ENCODE peak calls at places on chromosomes 3 and 15, in five cellular contexts. Z, N, W, V and Y are unnamed samples. For H3K9me3, the result is how much of the 10 kb centered on the place peaks cover.

GRCh38 chr3:52317178-52317577 is 1.1 kb downstream of the DNAH1 start:
- DNase-seq in Z (no peak), N (peak), W (no peak), V (no peak), Y (no peak)

GRCh38 chr3:131535131-131535530 is 32.4 kb upstream of the MRPL3 start:
- DNase-seq in Z (no peak), N (no peak), W (no peak), V (no peak), Y (no peak)

GRCh38 chr15:92683511-92683834 is 27.9 kb upstream of the FAM174B start:
- DNase-seq in Z (no peak), N (no peak), W (peak), V (peak), Y (no peak)

GRCh38 chr3:151443583-151443982 is 17.3 kb downstream of the IGSF10 start:
- DNase-seq in Z (no peak), N (no peak), W (no peak), V (no peak), Y (no peak)

GRCh38 chr3:106030620-106030945 is 161.8 kb upstream of the CBLB start:
- DNase-seq in Z (no peak), N (no peak), W (no peak), V (no peak), Y (no peak)

GRCh38 chr3:59163953-59164352 is 114.1 kb upstream of the CFAP20DC start:
- DNase-seq in Z (no peak), N (no peak), W (no peak), V (no peak), Y (no peak)

GRCh38 chr15:49423906-49424520 is 971 bp downstream of the FGF7 start:
- DNase-seq in Z (no peak), N (no peak), W (no peak), V (no peak), Y (no peak)

GRCh38 chr3:186383026-186383993 is 21.3 kb upstream of the DGKG start:
- DNase-seq in Z (no peak), N (no peak), W (no peak), V (no peak), Y (no peak)

GRCh38 chr15:91989821-91990220 is 136.3 kb downstream of the SLCO3A1 start:
- DNase-seq in Z (no peak), N (no peak), W (no peak), V (no peak), Y (no peak)

GRCh38 chr3:115713247-115713646 is 89.9 kb downstream of the GAP43 start:
- DNase-seq in Z (peak), N (no peak), W (no peak), V (no peak), Y (no peak)

GRCh38 chr3:89145995-89146394 is 38.6 kb downstream of the EPHA3 start:
- DNase-seq in Z (no peak), N (no peak), W (no peak), V (no peak), Y (no peak)

GRCh38 chr15:89179966-89180875 is 41.2 kb downstream of the RLBP1 start:
- DNase-seq in Z (no peak), N (no peak), W (no peak), V (no peak), Y (no peak)

GRCh38 chr3:117165611-117166051 is 456.1 kb downstream of the TUSC7 start:
- DNase-seq in Z (no peak), N (no peak), W (no peak), V (peak), Y (no peak)

GRCh38 chr15:92809880-92810361 is 90.2 kb upstream of the CHD2 start:
- DNase-seq in Z (no peak), N (no peak), W (peak), V (no peak), Y (no peak)

DNA sequence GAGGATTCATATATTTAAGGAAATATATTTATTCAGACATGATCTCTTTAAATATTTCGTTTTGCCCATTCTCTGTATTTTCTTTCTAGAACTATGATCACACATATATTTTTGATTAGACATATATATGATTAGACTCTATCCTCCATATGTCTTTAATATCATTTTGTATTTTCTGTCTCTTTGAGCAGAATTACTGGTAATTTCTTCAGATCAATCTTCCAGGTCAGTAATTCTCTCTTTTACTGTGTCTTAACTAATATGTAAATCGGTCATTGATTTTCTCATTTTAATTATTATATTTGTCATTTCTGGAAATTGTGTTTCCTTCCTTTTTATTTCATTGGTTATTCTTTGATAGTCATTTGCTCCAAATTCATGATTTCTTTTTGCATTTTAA is 586.2 kb downstream of the NR2F2 start:
- DNase-seq in Z (no peak), N (no peak), W (no peak), V (no peak), Y (no peak)
- H3K9me3 ChIP-seq in Z (under half), N (under half), W (under half), V (under half), Y (under half)

GRCh38 chr3:25252291-25252690 is 175.8 kb upstream of the RARB start:
- DNase-seq in Z (no peak), N (no peak), W (no peak), V (no peak), Y (no peak)

GRCh38 chr3:25246921-25247320 is 181.1 kb upstream of the RARB start:
- DNase-seq in Z (peak), N (no peak), W (no peak), V (no peak), Y (no peak)
- H3K9me3 ChIP-seq in Z (under half), N (under half), W (under half), V (under half), Y (under half)

GRCh38 chr3:104578558-104578957 is 788.2 kb upstream of the ALCAM start:
- DNase-seq in Z (no peak), N (no peak), W (no peak), V (no peak), Y (no peak)

GRCh38 chr3:104575631-104576030 is 791.1 kb upstream of the ALCAM start:
- DNase-seq in Z (no peak), N (no peak), W (no peak), V (no peak), Y (no peak)
- H3K9me3 ChIP-seq in Z (under half), N (under half), W (under half), V (under half), Y (under half)

GRCh38 chr15:25245801-25246622 is 192.8 kb downstream of the UBE3A start:
- DNase-seq in Z (peak), N (peak), W (no peak), V (no peak), Y (no peak)
- H3K9me3 ChIP-seq in Z (under half), N (half or more), W (under half), V (under half), Y (under half)

DNA sequence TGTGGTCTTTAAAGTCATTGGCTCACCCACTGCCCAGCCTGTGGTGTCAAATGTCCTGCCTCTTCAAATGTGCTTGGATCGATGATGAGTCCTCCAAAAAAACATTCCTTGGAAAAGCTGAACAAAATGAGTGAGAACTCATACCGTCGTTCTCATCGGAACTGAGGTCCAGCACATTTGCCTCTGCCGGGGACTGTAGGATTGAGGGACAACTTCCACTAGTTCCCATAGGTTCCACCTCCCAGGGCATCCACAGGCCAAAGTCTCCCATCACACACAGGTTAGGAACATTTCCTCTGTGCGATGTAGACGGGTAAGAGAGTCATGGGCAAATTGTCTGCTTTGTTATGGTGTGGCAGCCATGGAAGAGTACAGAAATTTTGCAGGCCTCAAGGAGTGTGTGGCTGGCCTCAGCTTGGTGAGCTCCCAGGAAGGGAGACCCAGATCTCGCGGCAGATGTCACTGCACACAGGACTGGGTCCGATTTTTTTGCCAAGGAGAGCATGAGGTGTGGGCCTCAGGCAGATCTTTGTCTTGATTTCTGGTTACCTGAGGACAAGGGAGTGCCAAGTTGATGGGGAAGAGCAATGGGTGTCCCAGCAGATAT is 115.7 kb downstream of the SNRPN start:
- DNase-seq in Z (no peak), N (no peak), W (no peak), V (no peak), Y (no peak)
- H3K9me3 ChIP-seq in Z (half or more), N (half or more), W (under half), V (half or more), Y (half or more)

DNA sequence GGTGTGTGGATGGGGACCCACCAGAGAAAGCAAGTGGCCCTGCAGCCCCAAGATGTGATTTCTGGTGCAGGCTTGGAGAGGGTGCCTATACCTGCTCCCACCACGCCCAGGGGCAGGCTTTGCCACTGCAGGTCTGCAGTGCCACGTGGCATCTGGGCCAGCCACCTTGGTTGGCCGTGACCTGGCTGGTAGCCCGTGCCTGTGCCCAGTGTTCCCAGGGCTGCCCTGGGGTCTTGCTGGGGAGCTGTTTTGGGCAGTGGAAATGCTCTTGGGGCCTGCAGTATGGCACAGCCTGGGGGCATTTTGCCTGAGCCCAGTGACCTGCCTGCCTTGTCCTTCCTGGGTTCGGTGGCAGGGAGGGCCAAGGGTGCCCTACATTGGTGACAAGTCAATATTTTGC is 203.4 kb downstream of the UBE3A start:
- DNase-seq in Z (no peak), N (no peak), W (no peak), V (no peak), Y (no peak)
- H3K9me3 ChIP-seq in Z (under half), N (half or more), W (under half), V (under half), Y (under half)